ENCODE peak calls at places on chromosomes 7 and 10, in five cellular contexts. A, D, I, M and K are unnamed samples. For H3K4me1, the result is how much of the 10 kb centered on the place peaks cover.

GRCh38 chr7:105188201-105188600 is 174.2 kb downstream of the KMT2E start:
- DNase-seq in A (no peak), D (no peak), I (no peak), M (no peak), K (no peak)

GRCh38 chr7:35722054-35722849 is 27.3 kb upstream of the HERPUD2 start:
- DNase-seq in A (no peak), D (no peak), M (no peak), I (no peak), K (peak)

GRCh38 chr10:107686095-107686494 is 521.6 kb upstream of the SORCS1 start:
- DNase-seq in A (no peak), I (no peak), M (peak), D (no peak), K (no peak)

GRCh38 chr10:127907411-127908105 is 655 bp downstream of the PTPRE start:
- DNase-seq in M (no peak), D (no peak), I (no peak), A (no peak), K (no peak)

GRCh38 chr10:122957474-122957873 is 3.4 kb upstream of the C10orf88 start:
- DNase-seq in I (no peak), M (no peak), D (no peak), A (no peak), K (no peak)

GRCh38 chr10:35172574-35172973 is 45.9 kb downstream of the CREM start:
- DNase-seq in A (no peak), M (no peak), D (no peak), I (no peak), K (peak)

GRCh38 chr7:80876894-80877414 is 41.9 kb downstream of the SEMA3C start:
- DNase-seq in A (no peak), I (no peak), M (no peak), D (no peak), K (peak)

GRCh38 chr10:1408656-1409358 is 328.5 kb downstream of the ADARB2 start:
- DNase-seq in I (no peak), D (no peak), M (no peak), A (no peak), K (no peak)

GRCh38 chr10:77291596-77292505 is 345.8 kb downstream of the KCNMA1 start:
- DNase-seq in M (no peak), A (no peak), D (no peak), I (no peak), K (no peak)

DNA sequence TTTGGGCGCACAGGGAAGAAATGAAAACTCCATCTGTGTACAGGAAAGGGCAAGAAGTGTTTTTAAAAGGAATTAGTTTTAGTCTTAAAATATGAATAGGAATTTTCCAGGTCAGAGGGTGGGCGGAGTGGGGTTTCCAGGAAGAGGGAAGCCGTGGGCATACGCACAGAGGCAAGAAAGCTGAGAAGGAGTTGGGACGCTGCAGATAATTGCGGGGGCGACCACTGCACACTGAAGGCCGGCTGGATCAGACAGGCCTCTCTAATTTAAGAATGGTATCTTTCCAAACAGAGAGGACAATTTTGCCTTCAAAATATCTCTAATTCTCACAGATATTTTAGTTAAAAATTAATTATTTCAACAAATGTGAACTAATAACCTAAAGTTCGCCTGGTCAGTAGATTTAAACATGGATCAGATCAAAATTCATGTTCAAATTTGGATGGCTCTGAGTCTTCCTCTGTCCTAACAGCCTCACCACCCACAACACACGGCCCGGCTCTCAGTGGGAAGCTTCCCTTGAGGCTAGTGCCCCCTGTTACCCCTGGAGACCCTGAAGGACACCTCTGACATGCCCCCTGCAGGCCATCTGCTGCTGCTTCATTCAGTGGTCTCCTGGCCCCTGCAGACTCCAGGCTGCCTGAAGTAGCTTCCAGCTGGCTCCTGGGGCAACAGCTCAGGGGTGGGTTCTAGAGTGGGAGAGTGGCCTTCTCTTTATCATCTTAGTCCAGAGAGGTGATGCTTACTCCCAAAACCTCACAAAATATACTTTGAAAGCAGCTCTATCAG is 189.3 kb upstream of the INHBA start:
- DNase-seq in M (no peak), I (no peak), A (no peak), D (no peak), K (no peak)
- TF ChIP-seq CTCF in M (no peak), I (no peak), A (no peak), D (peak), K (peak)

GRCh38 chr7:69754476-69754875 is 156.2 kb downstream of the AUTS2 start:
- DNase-seq in I (no peak), D (no peak), A (no peak), M (no peak), K (no peak)
- H3K4me1 ChIP-seq in I (under half), D (under half), A (under half), M (under half), K (under half)

GRCh38 chr10:71753091-71753959 is 20.0 kb downstream of the VSIR start:
- DNase-seq in A (no peak), M (peak), D (no peak), I (no peak), K (no peak)
- TF ChIP-seq CTCF in A (no peak), M (no peak), D (no peak), I (no peak), K (no peak)

GRCh38 chr10:13893926-13894325 is 307.2 kb downstream of the PRPF18 start:
- DNase-seq in I (no peak), M (no peak), D (no peak), A (no peak), K (no peak)

GRCh38 chr10:13892871-13893270 is 306.1 kb downstream of the PRPF18 start:
- DNase-seq in I (no peak), D (no peak), M (no peak), A (no peak), K (no peak)

GRCh38 chr10:13890233-13890616 is 303.5 kb downstream of the PRPF18 start:
- DNase-seq in A (no peak), M (no peak), I (no peak), D (no peak), K (no peak)

GRCh38 chr10:13891542-13892431 is 305.0 kb downstream of the PRPF18 start:
- DNase-seq in A (no peak), I (no peak), D (no peak), M (no peak), K (peak)

DNA sequence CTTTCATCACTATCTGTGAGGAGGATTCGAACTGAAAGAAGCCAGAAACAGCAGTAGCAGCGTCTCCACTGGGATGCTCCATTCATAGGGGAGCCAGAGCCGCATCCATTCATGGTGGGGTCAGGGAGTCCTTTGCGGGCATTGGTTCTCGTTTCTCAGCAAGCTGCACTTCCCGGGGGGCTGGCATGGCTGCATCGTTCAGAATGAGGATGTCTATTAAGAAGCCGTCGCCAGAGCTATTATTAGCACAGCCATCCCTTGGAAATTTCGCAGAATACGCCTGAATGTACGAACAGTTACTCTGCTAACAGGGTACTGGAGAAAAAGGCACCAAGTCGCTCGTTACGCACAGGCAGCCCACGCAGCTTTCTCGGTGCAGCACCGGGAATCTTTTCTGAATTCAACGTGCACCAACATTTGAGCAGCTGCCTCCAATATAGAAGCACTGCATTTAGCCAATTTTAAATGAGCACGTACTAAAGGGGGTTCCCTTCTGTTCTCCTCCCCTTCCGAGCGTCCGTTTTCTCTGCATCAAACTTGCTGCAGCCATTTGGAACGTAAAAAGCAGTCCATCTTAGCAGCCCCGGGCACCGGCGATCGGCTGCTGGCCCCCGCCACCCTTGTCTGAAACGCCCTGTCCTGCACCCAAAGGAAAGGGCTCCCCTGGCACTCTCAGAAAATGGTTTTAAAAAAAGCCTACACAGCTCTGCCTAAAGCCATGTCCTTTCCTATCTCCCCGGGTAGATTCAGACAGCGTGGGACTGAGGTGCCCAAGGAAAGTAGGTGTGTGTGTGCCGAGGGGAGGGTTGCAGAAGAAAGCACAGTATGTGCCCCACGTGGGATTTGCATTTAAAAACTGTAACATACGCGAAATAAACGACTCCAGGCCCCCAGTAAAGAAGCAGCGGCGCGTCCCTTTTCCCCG is 304.1 kb downstream of the PRPF18 start:
- DNase-seq in D (no peak), I (no peak), M (no peak), A (no peak), K (no peak)
- H3K4me1 ChIP-seq in D (under half), I (under half), M (under half), A (under half), K (under half)

GRCh38 chr7:28879105-28879504 is 79.0 kb downstream of the TRIL start:
- DNase-seq in M (no peak), D (no peak), A (no peak), I (no peak), K (no peak)
- TF ChIP-seq CTCF in M (no peak), D (no peak), A (no peak), I (no peak), K (no peak)

DNA sequence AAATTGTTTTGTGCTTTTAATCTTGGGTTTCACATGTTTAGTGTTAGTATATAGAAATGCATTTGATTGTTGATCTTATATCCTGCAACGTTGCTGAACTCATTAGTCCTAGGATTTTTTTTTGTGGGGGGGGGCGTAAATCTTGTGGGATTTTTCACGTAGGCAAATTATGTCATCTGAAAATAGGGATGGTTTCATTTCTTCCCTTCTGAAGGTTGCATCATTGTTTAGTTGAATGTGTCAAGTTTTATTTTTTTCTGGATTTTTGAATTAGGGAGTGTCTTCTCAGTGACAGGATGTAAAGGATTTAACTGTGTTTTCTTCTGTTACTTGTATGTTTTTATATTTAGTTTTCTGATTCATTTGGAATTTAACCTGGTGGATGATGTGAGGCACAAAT is 26.7 kb downstream of the MKLN1 start:
- DNase-seq in A (no peak), D (no peak), I (no peak), M (no peak), K (no peak)
- H3K4me1 ChIP-seq in A (under half), D (under half), I (half or more), M (under half), K (under half)